ENCODE peak calls at places on chromosomes 13 and 19, in five cellular contexts. P, N, T, A and K are unnamed samples.

GRCh38 chr13:79287994-79288795 is 117.9 kb downstream of the RBM26 start:
- DNase-seq in P (no peak), N (no peak), T (no peak), A (no peak), K (no peak)

GRCh38 chr19:495440-496332 is 600 bp upstream of the MADCAM1 start:
- DNase-seq in P (peak), N (peak), T (no peak), A (peak), K (no peak)

GRCh38 chr19:16084067-16084685 is 7.9 kb downstream of the TPM4 start:
- DNase-seq in P (no peak), N (no peak), T (no peak), A (no peak), K (no peak)

GRCh38 chr13:81442904-81443303 is 1102.0 kb upstream of the SPRY2 start:
- DNase-seq in P (no peak), N (no peak), T (no peak), A (no peak), K (no peak)

GRCh38 chr19:31613683-31614219 is 264.5 kb upstream of the TSHZ3 start:
- DNase-seq in P (no peak), N (no peak), T (peak), A (no peak), K (no peak)

GRCh38 chr13:76438050-76438449 is 448.2 kb downstream of the KCTD12 start:
- DNase-seq in P (peak), N (peak), T (no peak), A (no peak), K (no peak)

GRCh38 chr19:11405846-11406643 is 13.1 kb downstream of the RGL3 start:
- DNase-seq in P (no peak), N (no peak), T (no peak), A (peak), K (no peak)

GRCh38 chr19:55554749-55555152 is 9.4 kb upstream of the SBK3 start:
- DNase-seq in P (no peak), N (no peak), T (peak), A (no peak), K (no peak)

GRCh38 chr13:46593403-46593802 is 40.4 kb downstream of the LRCH1 start:
- DNase-seq in P (no peak), N (no peak), T (no peak), A (peak), K (peak)

GRCh38 chr13:19713186-19713965 is 69.4 kb downstream of the PSPC1 start:
- DNase-seq in P (peak), N (peak), T (no peak), A (no peak), K (no peak)

GRCh38 chr13:45015300-45015699 is 26.0 kb downstream of the GPALPP1 start:
- DNase-seq in P (peak), N (peak), T (no peak), A (no peak), K (no peak)

GRCh38 chr13:40159736-40160135 is 504.3 kb downstream of the COG6 start:
- DNase-seq in P (no peak), N (no peak), T (no peak), A (no peak), K (no peak)

GRCh38 chr13:20221772-20222171 is 10.3 kb downstream of the GJB6 start:
- DNase-seq in P (no peak), N (no peak), T (no peak), A (no peak), K (no peak)

GRCh38 chr13:20222553-20222952 is 9.6 kb downstream of the GJB6 start:
- DNase-seq in P (no peak), N (no peak), T (no peak), A (no peak), K (no peak)

GRCh38 chr19:19531951-19532805 is 3.5 kb downstream of the YJEFN3 start:
- DNase-seq in P (peak), N (peak), T (peak), A (peak), K (peak)

GRCh38 chr19:4567584-4568071 is 8.1 kb upstream of the SEMA6B start:
- DNase-seq in P (peak), N (peak), T (peak), A (peak), K (no peak)

GRCh38 chr13:101013245-101013644 is 338.6 kb upstream of the TMTC4 start:
- DNase-seq in P (no peak), N (no peak), T (no peak), A (no peak), K (no peak)

GRCh38 chr19:17469092-17469370 is 1.3 kb upstream of the SLC27A1 start:
- DNase-seq in P (no peak), N (no peak), T (no peak), A (no peak), K (no peak)

GRCh38 chr19:35512831-35513230 is 618 bp downstream of the DMKN start:
- DNase-seq in P (no peak), N (no peak), T (no peak), A (no peak), K (no peak)

GRCh38 chr19:35513231-35513974 is at the start of gene DMKN:
- DNase-seq in P (peak), N (no peak), T (no peak), A (no peak), K (no peak)

GRCh38 chr19:35511337-35511736 is 2.1 kb downstream of the DMKN start:
- DNase-seq in P (no peak), N (no peak), T (no peak), A (no peak), K (no peak)

GRCh38 chr19:35516310-35516709 is 2.9 kb upstream of the DMKN start:
- DNase-seq in P (no peak), N (no peak), T (no peak), A (no peak), K (no peak)

DNA sequence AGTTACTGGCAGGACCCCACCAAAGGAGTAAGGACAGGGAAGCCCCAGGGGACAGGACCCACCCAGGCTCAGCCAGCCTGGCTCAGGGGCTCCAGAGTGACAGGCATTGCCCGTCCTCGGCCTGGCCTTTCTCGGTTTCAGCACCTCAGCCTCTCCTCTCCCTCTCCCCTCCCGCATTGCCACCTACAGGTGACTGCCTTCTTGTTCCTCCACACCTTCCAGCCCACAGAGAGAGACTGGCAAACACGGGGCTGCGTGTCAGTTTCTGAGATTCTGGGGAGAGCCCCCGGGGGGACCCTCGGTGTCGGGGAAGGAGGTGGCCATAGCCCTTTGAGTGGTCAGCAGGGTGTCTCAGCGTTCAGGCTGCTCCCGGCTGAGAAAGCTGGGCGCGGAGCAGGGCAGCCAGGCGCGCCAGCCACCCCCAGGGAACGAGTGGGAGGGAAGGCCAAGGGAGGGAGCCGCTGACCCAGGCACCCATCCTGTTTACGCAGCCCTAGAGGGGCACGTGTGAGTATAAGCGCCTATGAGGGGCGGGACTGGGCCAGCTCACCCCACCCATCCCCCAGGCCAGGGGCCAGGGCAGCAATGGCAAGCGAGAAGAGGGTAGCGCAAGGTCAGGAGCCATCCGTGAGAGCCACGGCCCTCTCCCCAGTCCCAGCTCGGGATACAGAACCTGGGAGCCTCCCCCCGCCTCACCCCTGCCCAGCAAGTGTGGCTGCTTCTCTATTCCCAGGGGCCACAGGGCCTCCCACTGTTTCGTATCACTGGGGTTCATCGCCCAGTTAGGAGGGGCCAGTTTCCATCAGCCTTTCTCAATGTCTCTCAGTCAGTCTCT is 743 bp upstream of the DMKN start:
- DNase-seq in P (peak), N (no peak), T (no peak), A (no peak), K (no peak)
- H3K4me3 ChIP-seq in P (no peak), N (no peak), T (no peak), A (no peak), K (no peak)

GRCh38 chr13:27427663-27428062 is 3.2 kb downstream of the GTF3A start:
- DNase-seq in P (no peak), N (no peak), T (no peak), A (no peak), K (no peak)
- H3K4me3 ChIP-seq in P (no peak), N (no peak), T (no peak), A (peak), K (no peak)

DNA sequence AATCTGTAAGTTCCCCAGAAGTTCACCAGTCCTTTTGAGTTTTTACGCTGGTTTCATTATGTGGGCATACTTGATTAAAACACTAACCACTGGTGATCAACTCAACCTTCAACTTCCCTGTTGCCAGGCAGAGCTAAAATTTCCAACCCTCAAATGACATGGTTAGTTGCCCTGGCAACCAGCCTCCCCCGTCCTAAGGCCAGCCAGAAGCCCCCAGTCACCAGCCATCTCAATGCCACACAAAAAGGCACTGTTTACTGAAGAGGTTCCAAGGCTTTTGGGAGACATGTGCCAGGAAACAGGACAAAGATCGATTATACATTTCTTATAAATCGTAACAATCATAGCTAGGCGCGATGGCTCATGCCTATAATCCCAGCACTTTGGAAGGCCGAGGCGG is 1.6 kb downstream of the ZNF649 start:
- DNase-seq in P (no peak), N (no peak), T (no peak), A (no peak), K (no peak)
- H3K4me3 ChIP-seq in P (no peak), N (no peak), T (no peak), A (peak), K (no peak)

DNA sequence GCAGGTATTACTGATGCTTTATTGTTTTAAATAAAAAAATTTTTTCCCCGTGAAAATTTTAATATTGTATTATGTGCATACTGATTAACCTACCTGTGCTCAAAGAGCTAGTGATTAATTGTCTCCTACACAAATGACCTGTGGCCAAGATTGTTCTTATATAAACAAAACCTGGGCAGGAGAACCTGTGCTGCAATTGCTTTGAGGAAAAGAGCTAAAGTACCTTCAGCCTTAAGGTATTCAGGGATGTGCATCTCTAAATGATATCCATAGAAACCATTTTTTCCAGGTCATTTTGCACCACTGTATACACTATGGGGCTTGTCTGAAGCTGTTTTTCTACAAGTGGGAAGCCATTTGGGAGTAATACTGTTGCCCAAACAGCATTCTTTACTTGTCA is 1.2 kb downstream of the FRY start:
- DNase-seq in P (no peak), N (no peak), T (no peak), A (no peak), K (no peak)
- H3K4me3 ChIP-seq in P (no peak), N (no peak), T (no peak), A (no peak), K (no peak)

GRCh38 chr19:41839211-41839610 is 5.3 kb downstream of the LYPD4 start:
- DNase-seq in P (no peak), N (no peak), T (no peak), A (no peak), K (no peak)
- H3K4me3 ChIP-seq in P (no peak), N (no peak), T (no peak), A (no peak), K (no peak)

GRCh38 chr19:13095393-13095784 is 7.3 kb downstream of the LYL1 start:
- DNase-seq in P (no peak), N (no peak), T (no peak), A (peak), K (no peak)
- H3K4me3 ChIP-seq in P (no peak), N (no peak), T (no peak), A (no peak), K (no peak)

GRCh38 chr19:30024091-30024490 is 82.1 kb downstream of the URI1 start:
- DNase-seq in P (no peak), N (no peak), T (no peak), A (no peak), K (no peak)
- H3K4me3 ChIP-seq in P (no peak), N (no peak), T (no peak), A (no peak), K (no peak)

DNA sequence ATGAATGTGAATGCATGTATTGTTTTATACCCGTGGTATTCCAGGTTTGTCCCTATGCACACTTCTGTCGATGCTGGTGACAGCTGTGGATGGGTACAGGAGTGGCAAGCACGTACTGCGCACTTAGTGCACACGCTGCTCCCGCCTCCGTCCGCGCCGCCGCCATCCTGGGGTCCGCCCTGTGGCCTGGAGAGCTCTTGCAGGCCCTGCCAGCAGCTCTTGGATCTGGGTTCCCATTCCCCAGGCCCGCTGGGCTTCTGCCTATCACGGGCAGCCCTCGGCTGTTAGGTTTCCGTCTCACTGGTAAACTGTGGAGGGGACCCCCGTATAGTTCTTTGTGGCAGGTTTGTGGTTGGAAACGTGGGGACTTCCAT is 4.0 kb downstream of the GNA11 start:
- DNase-seq in P (peak), N (no peak), T (peak), A (no peak), K (no peak)
- H3K4me3 ChIP-seq in P (peak), N (no peak), T (no peak), A (no peak), K (no peak)

DNA sequence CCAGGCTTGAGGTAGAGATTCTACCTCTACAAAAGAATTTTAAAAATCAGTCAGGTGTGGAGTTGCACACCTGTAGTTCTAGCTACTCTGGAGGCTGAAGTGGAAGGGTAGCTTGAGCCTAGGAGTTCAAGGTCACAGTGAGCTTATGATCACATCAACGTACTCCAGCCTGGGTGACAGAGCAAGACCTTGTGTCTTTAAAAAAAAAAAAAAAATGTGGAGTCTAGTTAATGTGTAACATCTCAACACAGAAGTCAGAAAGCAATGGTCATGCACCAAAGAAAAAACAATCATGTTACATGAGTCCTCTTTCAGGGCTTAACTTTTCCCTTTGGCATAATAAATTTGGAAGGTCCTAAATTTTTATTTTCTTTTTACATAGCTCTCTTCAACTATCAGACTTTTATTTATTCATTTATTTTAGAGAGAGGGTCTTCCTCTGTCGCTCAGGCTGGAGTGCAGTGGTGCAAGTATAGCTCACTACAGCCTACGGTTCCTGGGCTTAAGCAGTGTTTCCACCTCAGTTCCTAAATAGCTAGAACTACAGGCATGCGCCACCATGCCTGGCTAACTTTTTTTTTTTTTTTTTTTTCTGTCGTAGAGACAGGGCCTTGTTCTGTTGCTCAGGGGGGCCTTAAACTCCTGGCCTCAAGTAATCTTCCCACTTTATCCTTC is 22.3 kb downstream of the SETDB2 start:
- DNase-seq in P (no peak), N (no peak), T (no peak), A (no peak), K (no peak)
- H3K4me3 ChIP-seq in P (no peak), N (no peak), T (no peak), A (no peak), K (no peak)